ENCODE peak calls at places on chromosomes 7 and 10, in six cellular contexts. One of them, this sample, is unnamed.

GRCh38 chr7:134419875-134420274 is 39.0 kb downstream of the AKR1B1 start:
- DNase-seq in IMR-90: no peak
- DNase-seq in NCI-H2029 treated with DMSO at 0.1 percent for 48 hours: no peak
- DNase-seq in CD4-positive, alpha-beta T cell: no peak
- DNase-seq in hypothalamus: no peak
- DNase-seq in non-pigmented ciliary epithelial cell: no peak
- DNase-seq in this sample: peak; percentile 47

GRCh38 chr7:106659963-106660861 is 746 bp downstream of the CCDC71L start:
- DNase-seq in NCI-H2029 treated with DMSO at 0.1 percent for 48 hours: peak; percentile 3
- DNase-seq in hypothalamus: peak; percentile 20
- DNase-seq in IMR-90: peak; percentile 74
- DNase-seq in CD4-positive, alpha-beta T cell: peak; percentile 72
- DNase-seq in non-pigmented ciliary epithelial cell: no peak
- DNase-seq in this sample: peak; percentile 20

GRCh38 chr7:30992414-30992813 is 28.7 kb downstream of the GHRHR start:
- DNase-seq in NCI-H2029 treated with DMSO at 0.1 percent for 48 hours: no peak
- DNase-seq in hypothalamus: no peak
- DNase-seq in CD4-positive, alpha-beta T cell: no peak
- DNase-seq in IMR-90: no peak
- DNase-seq in non-pigmented ciliary epithelial cell: no peak
- DNase-seq in this sample: no peak

GRCh38 chr7:44618754-44619153 is 12.3 kb downstream of the OGDH start:
- DNase-seq in IMR-90: no peak
- DNase-seq in hypothalamus: no peak
- DNase-seq in non-pigmented ciliary epithelial cell: no peak
- DNase-seq in CD4-positive, alpha-beta T cell: no peak
- DNase-seq in NCI-H2029 treated with DMSO at 0.1 percent for 48 hours: peak; percentile 48
- DNase-seq in this sample: peak; percentile 29

GRCh38 chr10:117541909-117542705 is 439 bp upstream of the EMX2 start:
- DNase-seq in hypothalamus: peak; percentile 20
- DNase-seq in IMR-90: peak; percentile 2
- DNase-seq in NCI-H2029 treated with DMSO at 0.1 percent for 48 hours: no peak
- DNase-seq in non-pigmented ciliary epithelial cell: peak; percentile 27
- DNase-seq in CD4-positive, alpha-beta T cell: no peak
- DNase-seq in this sample: peak; percentile 3

GRCh38 chr10:130714700-130715467 is 578.7 kb downstream of the GLRX3 start:
- DNase-seq in NCI-H2029 treated with DMSO at 0.1 percent for 48 hours: no peak
- DNase-seq in IMR-90: no peak
- DNase-seq in non-pigmented ciliary epithelial cell: no peak
- DNase-seq in CD4-positive, alpha-beta T cell: no peak
- DNase-seq in hypothalamus: no peak
- DNase-seq in this sample: no peak

GRCh38 chr10:107914450-107915276 is 750.2 kb upstream of the SORCS1 start:
- DNase-seq in CD4-positive, alpha-beta T cell: no peak
- DNase-seq in IMR-90: no peak
- DNase-seq in hypothalamus: no peak
- DNase-seq in non-pigmented ciliary epithelial cell: no peak
- DNase-seq in NCI-H2029 treated with DMSO at 0.1 percent for 48 hours: no peak
- DNase-seq in this sample: no peak

GRCh38 chr7:128737867-128738390 is 1.2 kb upstream of the CALU start:
- DNase-seq in CD4-positive, alpha-beta T cell: no peak
- DNase-seq in NCI-H2029 treated with DMSO at 0.1 percent for 48 hours: no peak
- DNase-seq in IMR-90: peak; percentile 85
- DNase-seq in non-pigmented ciliary epithelial cell: peak; percentile 36
- DNase-seq in hypothalamus: no peak
- DNase-seq in this sample: no peak

GRCh38 chr10:87850742-87851205 is 12.6 kb downstream of the KLLN start:
- DNase-seq in CD4-positive, alpha-beta T cell: peak; percentile 50
- DNase-seq in NCI-H2029 treated with DMSO at 0.1 percent for 48 hours: no peak
- DNase-seq in hypothalamus: peak; percentile 13
- DNase-seq in non-pigmented ciliary epithelial cell: no peak
- DNase-seq in IMR-90: peak; percentile 70
- DNase-seq in this sample: no peak

GRCh38 chr10:46520381-46520780 is 36.1 kb downstream of the GPRIN2 start:
- DNase-seq in CD4-positive, alpha-beta T cell: no peak
- DNase-seq in non-pigmented ciliary epithelial cell: no peak
- DNase-seq in hypothalamus: no peak
- DNase-seq in IMR-90: no peak
- DNase-seq in NCI-H2029 treated with DMSO at 0.1 percent for 48 hours: no peak
- DNase-seq in this sample: no peak

GRCh38 chr10:109647627-109648026 is 275.7 kb downstream of the XPNPEP1 start:
- DNase-seq in non-pigmented ciliary epithelial cell: no peak
- DNase-seq in hypothalamus: no peak
- DNase-seq in NCI-H2029 treated with DMSO at 0.1 percent for 48 hours: no peak
- DNase-seq in CD4-positive, alpha-beta T cell: no peak
- DNase-seq in IMR-90: no peak
- DNase-seq in this sample: no peak

GRCh38 chr10:113552723-113553122 is at the start of gene HABP2:
- DNase-seq in IMR-90: no peak
- DNase-seq in CD4-positive, alpha-beta T cell: no peak
- DNase-seq in hypothalamus: no peak
- DNase-seq in NCI-H2029 treated with DMSO at 0.1 percent for 48 hours: no peak
- DNase-seq in non-pigmented ciliary epithelial cell: no peak
- DNase-seq in this sample: no peak

GRCh38 chr7:132485600-132486594 is 90.4 kb downstream of the PLXNA4 start:
- DNase-seq in NCI-H2029 treated with DMSO at 0.1 percent for 48 hours: no peak
- DNase-seq in IMR-90: no peak
- DNase-seq in non-pigmented ciliary epithelial cell: no peak
- DNase-seq in hypothalamus: no peak
- DNase-seq in CD4-positive, alpha-beta T cell: peak; percentile 24
- DNase-seq in this sample: no peak

GRCh38 chr7:142010952-142011548 is 15.4 kb downstream of the MGAM start:
- DNase-seq in hypothalamus: no peak
- DNase-seq in IMR-90: no peak
- DNase-seq in CD4-positive, alpha-beta T cell: no peak
- DNase-seq in NCI-H2029 treated with DMSO at 0.1 percent for 48 hours: no peak
- DNase-seq in non-pigmented ciliary epithelial cell: no peak
- DNase-seq in this sample: no peak

GRCh38 chr7:69893915-69894314 is 295.6 kb downstream of the AUTS2 start:
- DNase-seq in NCI-H2029 treated with DMSO at 0.1 percent for 48 hours: no peak
- DNase-seq in hypothalamus: no peak
- DNase-seq in IMR-90: no peak
- DNase-seq in non-pigmented ciliary epithelial cell: no peak
- DNase-seq in CD4-positive, alpha-beta T cell: no peak
- DNase-seq in this sample: no peak

This sample was measured in DMS79.